ENCODE peak calls at places on chromosome 17, in four cellular contexts. One of them, this sample, is unnamed.

GRCh38 chr17:50976951-50977472 is 110.9 kb upstream of the TOB1 start:
- DNase-seq in uterus: no peak
- DNase-seq in fibroblast of pulmonary artery: peak
- DNase-seq in lower leg skin: no peak
- DNase-seq in this sample: peak

GRCh38 chr17:66826856-66827255 is 8.1 kb upstream of the CACNG5 start:
- DNase-seq in fibroblast of pulmonary artery: no peak
- DNase-seq in lower leg skin: no peak
- DNase-seq in uterus: no peak
- DNase-seq in this sample: no peak

GRCh38 chr17:47275245-47275984 is 21.8 kb downstream of the ITGB3 start:
- DNase-seq in uterus: peak
- DNase-seq in fibroblast of pulmonary artery: peak
- DNase-seq in lower leg skin: peak
- DNase-seq in this sample: peak

GRCh38 chr17:5526821-5527598 is 40.6 kb downstream of the MIS12 start:
- DNase-seq in fibroblast of pulmonary artery: peak
- DNase-seq in uterus: peak
- DNase-seq in lower leg skin: no peak
- DNase-seq in this sample: peak

GRCh38 chr17:30226878-30227277 is 8.6 kb downstream of the SLC6A4 start:
- DNase-seq in lower leg skin: no peak
- DNase-seq in fibroblast of pulmonary artery: no peak
- DNase-seq in uterus: no peak
- DNase-seq in this sample: no peak

GRCh38 chr17:11326492-11326891 is 85.5 kb downstream of the SHISA6 start:
- DNase-seq in fibroblast of pulmonary artery: no peak
- DNase-seq in lower leg skin: peak
- DNase-seq in uterus: no peak
- DNase-seq in this sample: no peak

GRCh38 chr17:36608794-36609497 is 7.6 kb downstream of the MRM1 start:
- DNase-seq in fibroblast of pulmonary artery: peak
- DNase-seq in lower leg skin: no peak
- DNase-seq in uterus: peak
- DNase-seq in this sample: peak

GRCh38 chr17:75087558-75088453 is at the start of gene SLC16A5:
- DNase-seq in fibroblast of pulmonary artery: peak
- DNase-seq in lower leg skin: peak
- DNase-seq in uterus: peak
- DNase-seq in this sample: peak

GRCh38 chr17:68642118-68642412 is 40.9 kb upstream of the FAM20A start:
- DNase-seq in fibroblast of pulmonary artery: no peak
- DNase-seq in uterus: no peak
- DNase-seq in lower leg skin: no peak
- DNase-seq in this sample: no peak

GRCh38 chr17:38453951-38454421 is 25.7 kb downstream of the ARHGAP23 start:
- DNase-seq in lower leg skin: no peak
- DNase-seq in fibroblast of pulmonary artery: peak
- DNase-seq in uterus: peak
- DNase-seq in this sample: no peak

GRCh38 chr17:3732171-3732570 is 8.5 kb downstream of the HASPIN start:
- DNase-seq in lower leg skin: no peak
- DNase-seq in fibroblast of pulmonary artery: peak
- DNase-seq in uterus: no peak
- DNase-seq in this sample: peak
- TF ChIP-seq CTCF in lower leg skin: no peak
- TF ChIP-seq CTCF in fibroblast of pulmonary artery: peak
- TF ChIP-seq CTCF in uterus: no peak
- TF ChIP-seq CTCF in this sample: no peak

GRCh38 chr17:80414803-80415625 is at the start of gene ENDOV:
- DNase-seq in uterus: peak
- DNase-seq in lower leg skin: peak
- DNase-seq in fibroblast of pulmonary artery: peak
- DNase-seq in this sample: peak

GRCh38 chr17:80414508-80414802 is 512 bp upstream of the ENDOV start:
- DNase-seq in uterus: no peak
- DNase-seq in lower leg skin: no peak
- DNase-seq in fibroblast of pulmonary artery: peak
- DNase-seq in this sample: no peak

GRCh38 chr17:80413771-80414507 is 1.0 kb upstream of the ENDOV start:
- DNase-seq in uterus: no peak
- DNase-seq in fibroblast of pulmonary artery: no peak
- DNase-seq in lower leg skin: no peak
- DNase-seq in this sample: no peak

GRCh38 chr17:80408872-80409271 is 6.1 kb upstream of the ENDOV start:
- DNase-seq in uterus: no peak
- DNase-seq in fibroblast of pulmonary artery: no peak
- DNase-seq in lower leg skin: no peak
- DNase-seq in this sample: peak

GRCh38 chr17:80409626-80410025 is 5.3 kb upstream of the ENDOV start:
- DNase-seq in lower leg skin: no peak
- DNase-seq in uterus: no peak
- DNase-seq in fibroblast of pulmonary artery: no peak
- DNase-seq in this sample: no peak
- H3K4me3 ChIP-seq in lower leg skin: no peak
- H3K4me3 ChIP-seq in uterus: no peak
- H3K4me3 ChIP-seq in fibroblast of pulmonary artery: no peak
- H3K4me3 ChIP-seq in this sample: no peak

DNA sequence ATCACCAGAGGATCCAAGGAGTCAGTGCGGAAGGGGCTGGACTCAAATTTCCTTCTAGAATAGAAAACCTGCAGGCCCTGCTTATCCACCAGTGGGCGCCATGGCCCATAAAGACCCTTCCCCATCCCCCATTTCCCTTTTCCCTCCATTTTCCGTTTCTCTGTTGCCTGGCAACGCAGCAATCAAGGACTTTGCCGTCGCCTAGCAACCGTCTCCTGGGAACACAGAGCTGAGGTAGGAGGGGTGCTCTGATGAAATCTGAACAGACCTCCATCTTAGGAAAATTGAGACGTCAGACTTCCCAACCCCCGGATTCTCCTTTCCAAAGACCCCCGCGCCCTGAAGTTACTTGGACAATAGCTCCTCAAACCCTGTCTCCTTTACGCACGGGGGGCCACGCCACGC is 5.7 kb downstream of the DLG4 start:
- DNase-seq in fibroblast of pulmonary artery: peak
- DNase-seq in lower leg skin: peak
- DNase-seq in uterus: no peak
- DNase-seq in this sample: peak
- TF ChIP-seq CTCF in fibroblast of pulmonary artery: peak
- TF ChIP-seq CTCF in lower leg skin: no peak
- TF ChIP-seq CTCF in uterus: peak
- TF ChIP-seq CTCF in this sample: peak

GRCh38 chr17:49193513-49194296 is 16.7 kb downstream of the GNGT2 start:
- DNase-seq in fibroblast of pulmonary artery: peak
- DNase-seq in lower leg skin: peak
- DNase-seq in uterus: peak
- DNase-seq in this sample: peak

GRCh38 chr17:49191917-49192741 is 18.2 kb downstream of the GNGT2 start:
- DNase-seq in lower leg skin: peak
- DNase-seq in uterus: peak
- DNase-seq in fibroblast of pulmonary artery: peak
- DNase-seq in this sample: peak

GRCh38 chr17:49196520-49196919 is 13.9 kb downstream of the GNGT2 start:
- DNase-seq in lower leg skin: no peak
- DNase-seq in fibroblast of pulmonary artery: no peak
- DNase-seq in uterus: no peak
- DNase-seq in this sample: no peak

GRCh38 chr17:49195746-49196145 is 14.6 kb downstream of the GNGT2 start:
- DNase-seq in fibroblast of pulmonary artery: no peak
- DNase-seq in uterus: no peak
- DNase-seq in lower leg skin: no peak
- DNase-seq in this sample: no peak

GRCh38 chr17:49194297-49194607 is 16.1 kb downstream of the GNGT2 start:
- DNase-seq in lower leg skin: no peak
- DNase-seq in uterus: no peak
- DNase-seq in fibroblast of pulmonary artery: no peak
- DNase-seq in this sample: no peak
- H3K4me3 ChIP-seq in lower leg skin: no peak
- H3K4me3 ChIP-seq in uterus: no peak
- H3K4me3 ChIP-seq in fibroblast of pulmonary artery: no peak
- H3K4me3 ChIP-seq in this sample: no peak

GRCh38 chr17:41925991-41926590 is 4.3 kb upstream of the ODAD4 start:
- DNase-seq in fibroblast of pulmonary artery: no peak
- DNase-seq in uterus: no peak
- DNase-seq in lower leg skin: no peak
- DNase-seq in this sample: no peak
- TF ChIP-seq CTCF in fibroblast of pulmonary artery: no peak
- TF ChIP-seq CTCF in uterus: no peak
- TF ChIP-seq CTCF in lower leg skin: no peak
- TF ChIP-seq CTCF in this sample: no peak

GRCh38 chr17:77372444-77373297 is 231.9 kb downstream of the SEC14L1 start:
- DNase-seq in lower leg skin: peak
- DNase-seq in uterus: peak
- DNase-seq in fibroblast of pulmonary artery: peak
- DNase-seq in this sample: peak
- H3K4me3 ChIP-seq in lower leg skin: peak
- H3K4me3 ChIP-seq in uterus: peak
- H3K4me3 ChIP-seq in fibroblast of pulmonary artery: peak
- H3K4me3 ChIP-seq in this sample: peak

DNA sequence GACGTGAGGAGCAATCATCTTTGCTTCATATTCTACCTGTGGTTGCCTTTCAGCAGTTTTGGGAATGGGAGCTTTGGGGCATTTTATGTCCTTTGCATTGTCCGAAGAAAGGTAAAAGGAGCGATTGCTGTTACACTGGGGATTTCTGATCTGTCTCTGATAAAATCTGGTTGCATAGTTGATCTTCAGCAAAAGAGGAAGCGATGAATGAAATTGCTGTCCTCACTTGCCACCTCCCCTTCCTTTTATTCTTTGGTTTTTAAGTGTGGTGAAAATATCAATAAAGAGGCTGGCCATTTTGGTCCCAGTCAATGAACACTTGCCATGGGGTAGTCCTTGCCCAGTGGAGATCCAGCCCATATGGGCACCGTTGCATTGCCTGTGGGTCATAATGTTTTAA is 236.8 kb downstream of the MSI2 start:
- DNase-seq in uterus: no peak
- DNase-seq in lower leg skin: no peak
- DNase-seq in fibroblast of pulmonary artery: no peak
- DNase-seq in this sample: no peak
- TF ChIP-seq CTCF in uterus: no peak
- TF ChIP-seq CTCF in lower leg skin: no peak
- TF ChIP-seq CTCF in fibroblast of pulmonary artery: no peak
- TF ChIP-seq CTCF in this sample: no peak

This sample was measured in fibroblast of the aortic adventitia.